ENCODE peak calls at places on chromosomes 6 and 20, in five cellular contexts. D is Peyer's patch, A is ovary, X is colonic mucosa, T is lung. K is an unnamed sample.

GRCh38 chr6:2949121-2949520 is 22.2 kb downstream of the SERPINB6 start:
- DNase-seq in D (no peak), A (no peak), X (peak; percentile 7), T (peak; percentile 21), K (no peak)

GRCh38 chr20:50460608-50461268 is 49.4 kb upstream of the PTPN1 start:
- DNase-seq in D (peak; percentile 94), A (peak; percentile 90), X (peak; percentile 95), T (peak; percentile 93), K (peak; percentile 92)

GRCh38 chr20:29298759-29299613 is 1958.5 kb upstream of the DEFB115 start:
- DNase-seq in D (no peak), A (no peak), X (no peak), T (no peak), K (no peak)

GRCh38 chr6:1724124-1724523 is 114.4 kb downstream of the FOXC1 start:
- DNase-seq in D (no peak), A (no peak), X (no peak), T (no peak), K (no peak)

GRCh38 chr20:1417790-1418189 is 24.9 kb upstream of the FKBP1A start:
- DNase-seq in D (no peak), A (no peak), X (no peak), T (no peak), K (no peak)

GRCh38 chr20:59985864-59986263 is 27.6 kb downstream of the CDH26 start:
- DNase-seq in D (no peak), A (no peak), X (no peak), T (no peak), K (no peak)

GRCh38 chr6:96909826-96910225 is 12.1 kb upstream of the NDUFAF4 start:
- DNase-seq in D (peak; percentile 61), A (no peak), X (peak; percentile 32), T (no peak), K (peak; percentile 34)

GRCh38 chr6:157584036-157584435 is 203.0 kb downstream of the ZDHHC14 start:
- DNase-seq in D (no peak), A (no peak), X (peak; percentile 10), T (no peak), K (no peak)

GRCh38 chr6:56246544-56246940 is 838 bp downstream of the COL21A1 start:
- DNase-seq in D (no peak), A (peak; percentile 9), X (no peak), T (no peak), K (no peak)

GRCh38 chr6:45289751-45290514 is 38.2 kb upstream of the RUNX2 start:
- DNase-seq in D (no peak), A (no peak), X (no peak), T (no peak), K (no peak)

GRCh38 chr6:65117854-65118409 is 589.1 kb downstream of the EYS start:
- DNase-seq in D (no peak), A (no peak), X (no peak), T (no peak), K (no peak)

GRCh38 chr6:144264270-144265060 is 20.7 kb upstream of the UTRN start:
- DNase-seq in D (no peak), A (peak; percentile 27), X (no peak), T (peak; percentile 44), K (no peak)

GRCh38 chr6:93419304-93420162 is at the start of gene EPHA7:
- DNase-seq in D (peak; percentile 86), A (peak; percentile 98), X (peak; percentile 90), T (peak; percentile 88), K (peak; percentile 88)

GRCh38 chr6:89951574-89952360 is 57.5 kb downstream of the GJA10 start:
- DNase-seq in D (no peak), A (peak; percentile 55), X (no peak), T (no peak), K (no peak)

GRCh38 chr6:151121900-151122299 is 117.9 kb upstream of the AKAP12 start:
- DNase-seq in D (peak; percentile 52), A (peak; percentile 80), X (no peak), T (no peak), K (no peak)
- H3K27ac ChIP-seq in D (no peak overlapping the region), A (no peak overlapping the region), X (no peak overlapping the region), T (no peak overlapping the region), K (no peak overlapping the region)

GRCh38 chr6:169404828-169405227 is 151.2 kb upstream of the THBS2 start:
- DNase-seq in D (no peak), A (no peak), X (no peak), T (no peak), K (no peak)

GRCh38 chr6:169406034-169406433 is 152.4 kb upstream of the THBS2 start:
- DNase-seq in D (no peak), A (no peak), X (no peak), T (no peak), K (no peak)

GRCh38 chr6:169409742-169410312 is 156.2 kb upstream of the THBS2 start:
- DNase-seq in D (no peak), A (no peak), X (no peak), T (no peak), K (no peak)

GRCh38 chr6:169406794-169407193 is 153.1 kb upstream of the THBS2 start:
- DNase-seq in D (no peak), A (no peak), X (peak; percentile 4), T (no peak), K (no peak)

GRCh38 chr6:169407338-169407737 is 153.7 kb upstream of the THBS2 start:
- DNase-seq in D (no peak), A (no peak), X (no peak), T (no peak), K (no peak)
- H3K27ac ChIP-seq in D (no peak overlapping the region), A (no peak overlapping the region), X (no peak overlapping the region), T (no peak overlapping the region), K (no peak overlapping the region)

GRCh38 chr20:43910564-43910963 is 4.1 kb upstream of the TOX2 start:
- DNase-seq in D (peak; percentile 43), A (no peak), X (no peak), T (peak; percentile 17), K (no peak)
- H3K27ac ChIP-seq in D (no peak overlapping the region), A (no peak overlapping the region), X (no peak overlapping the region), T (no peak overlapping the region), K (no peak overlapping the region)

GRCh38 chr20:4898845-4899244 is 102.5 kb downstream of the SLC23A2 start:
- DNase-seq in D (no peak), A (no peak), X (peak; percentile 29), T (no peak), K (no peak)
- H3K27ac ChIP-seq in D (no peak overlapping the region), A (no peak overlapping the region), X (peak overlapping the region; percentile 27), T (no peak overlapping the region), K (no peak overlapping the region)

GRCh38 chr6:154412106-154412820 is 55.7 kb upstream of the IPCEF1 start:
- DNase-seq in D (no peak), A (no peak), X (no peak), T (no peak), K (no peak)

GRCh38 chr6:154411076-154411475 is 54.5 kb upstream of the IPCEF1 start:
- DNase-seq in D (no peak), A (peak; percentile 29), X (no peak), T (no peak), K (no peak)

GRCh38 chr6:154410215-154410614 is 53.6 kb upstream of the IPCEF1 start:
- DNase-seq in D (no peak), A (no peak), X (no peak), T (no peak), K (no peak)

GRCh38 chr6:154410619-154411044 is 54.0 kb upstream of the IPCEF1 start:
- DNase-seq in D (no peak), A (peak; percentile 67), X (no peak), T (peak; percentile 33), K (peak; percentile 28)

DNA sequence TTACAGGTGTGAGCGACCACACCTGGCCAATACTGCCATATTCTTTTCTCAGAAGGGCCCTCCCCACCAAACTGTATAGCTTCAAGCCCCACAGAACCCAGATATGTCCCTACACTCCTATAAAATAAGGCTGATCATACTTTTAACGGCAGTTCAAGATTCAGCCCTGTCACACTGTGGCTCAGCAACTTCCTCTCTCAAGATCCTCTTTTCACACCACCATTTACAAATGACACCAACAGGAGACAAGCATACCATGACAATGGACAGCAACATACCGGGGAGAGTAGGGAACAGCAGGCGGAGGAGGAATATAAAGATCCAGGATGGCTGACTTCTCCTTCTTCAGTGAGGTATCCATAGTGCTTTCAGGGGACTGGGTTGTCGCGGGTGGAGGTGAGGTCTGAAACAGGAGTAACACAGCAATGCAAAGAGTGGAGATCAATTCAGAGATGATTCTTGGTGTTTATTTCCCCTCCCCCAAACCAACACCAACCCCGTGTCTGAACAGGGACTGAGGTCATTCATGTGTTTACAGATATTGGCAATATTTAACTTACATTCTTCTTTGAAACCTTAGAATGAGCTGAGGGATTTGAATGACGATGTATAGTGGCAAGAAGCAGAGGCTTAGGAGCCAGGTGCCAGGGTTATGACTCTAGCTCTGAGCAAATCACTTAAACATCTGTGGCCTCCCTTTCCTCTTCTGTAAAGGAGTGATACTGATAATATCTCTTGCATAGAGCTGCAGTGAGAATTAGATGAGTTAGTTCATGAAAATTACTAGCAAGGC is 57.6 kb upstream of the IPCEF1 start:
- DNase-seq in D (no peak), A (no peak), X (no peak), T (no peak), K (no peak)
- H3K27ac ChIP-seq in D (no peak overlapping the region), A (no peak overlapping the region), X (no peak overlapping the region), T (no peak overlapping the region), K (no peak overlapping the region)